ENCODE peak calls at places on chromosomes 13 and 19, in five cellular contexts. B is natural killer cell, G is AG10803, Q is stomach, C is GM12865. S is an unnamed sample.

GRCh38 chr13:79385694-79386093 is 20.4 kb downstream of the RBM26 start:
- DNase-seq in C (peak), B (no peak), G (no peak), Q (no peak), S (peak)

GRCh38 chr13:51803422-51804294 is at the start of gene DHRS12:
- DNase-seq in C (peak), Q (peak), B (peak), G (peak), S (peak)

GRCh38 chr13:101916108-101916757 is 463.8 kb downstream of the ITGBL1 start:
- DNase-seq in G (no peak), C (no peak), B (no peak), Q (no peak), S (no peak)

GRCh38 chr13:29958476-29958875 is 108.1 kb upstream of the UBL3 start:
- DNase-seq in C (no peak), Q (no peak), G (no peak), B (no peak), S (no peak)

GRCh38 chr13:111482126-111482525 is 161.7 kb downstream of the TEX29 start:
- DNase-seq in C (no peak), Q (peak), B (no peak), G (no peak), S (no peak)

GRCh38 chr13:100540621-100541020 is 48.0 kb downstream of the GGACT start:
- DNase-seq in G (no peak), Q (no peak), C (no peak), B (no peak), S (no peak)

GRCh38 chr19:13023666-13024065 is 28.4 kb downstream of the NFIX start:
- DNase-seq in G (peak), B (no peak), C (no peak), Q (no peak), S (no peak)

GRCh38 chr13:30143671-30144400 is 163.5 kb downstream of the KATNAL1 start:
- DNase-seq in C (peak), Q (no peak), G (peak), B (no peak), S (no peak)

GRCh38 chr19:50358483-50359431 is 6.7 kb downstream of the NAPSA start:
- DNase-seq in G (peak), B (peak), Q (peak), C (peak), S (peak)

DNA sequence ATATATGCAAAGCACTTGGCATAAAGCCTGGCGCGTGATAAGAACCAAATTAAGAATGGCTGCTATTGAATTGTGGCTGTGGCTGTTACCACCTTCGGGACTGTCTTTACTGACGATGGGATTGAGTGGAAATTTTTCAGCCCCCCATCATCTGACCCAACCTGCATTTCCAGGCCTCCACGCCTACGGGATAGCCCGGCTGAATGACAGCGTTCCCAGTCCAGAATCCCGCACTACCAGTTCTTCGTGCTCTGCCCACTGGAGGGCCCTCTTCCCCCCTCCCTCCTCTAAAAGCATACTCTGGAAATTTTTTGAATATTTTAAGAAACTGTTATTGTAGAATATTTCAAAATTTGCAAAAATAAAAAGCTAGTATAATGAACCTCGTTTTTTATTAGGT is 11.0 kb downstream of the KRTDAP start:
- DNase-seq in Q (peak), B (no peak), G (no peak), C (no peak), S (no peak)
- TF ChIP-seq CTCF in Q (no peak), B (no peak), G (no peak), C (no peak), S (no peak)

GRCh38 chr13:103926118-103926517 is 859.9 kb upstream of the SLC10A2 start:
- DNase-seq in B (no peak), C (no peak), Q (no peak), G (no peak), S (no peak)
- TF ChIP-seq CTCF in B (no peak), C (no peak), Q (no peak), G (no peak), S (no peak)

DNA sequence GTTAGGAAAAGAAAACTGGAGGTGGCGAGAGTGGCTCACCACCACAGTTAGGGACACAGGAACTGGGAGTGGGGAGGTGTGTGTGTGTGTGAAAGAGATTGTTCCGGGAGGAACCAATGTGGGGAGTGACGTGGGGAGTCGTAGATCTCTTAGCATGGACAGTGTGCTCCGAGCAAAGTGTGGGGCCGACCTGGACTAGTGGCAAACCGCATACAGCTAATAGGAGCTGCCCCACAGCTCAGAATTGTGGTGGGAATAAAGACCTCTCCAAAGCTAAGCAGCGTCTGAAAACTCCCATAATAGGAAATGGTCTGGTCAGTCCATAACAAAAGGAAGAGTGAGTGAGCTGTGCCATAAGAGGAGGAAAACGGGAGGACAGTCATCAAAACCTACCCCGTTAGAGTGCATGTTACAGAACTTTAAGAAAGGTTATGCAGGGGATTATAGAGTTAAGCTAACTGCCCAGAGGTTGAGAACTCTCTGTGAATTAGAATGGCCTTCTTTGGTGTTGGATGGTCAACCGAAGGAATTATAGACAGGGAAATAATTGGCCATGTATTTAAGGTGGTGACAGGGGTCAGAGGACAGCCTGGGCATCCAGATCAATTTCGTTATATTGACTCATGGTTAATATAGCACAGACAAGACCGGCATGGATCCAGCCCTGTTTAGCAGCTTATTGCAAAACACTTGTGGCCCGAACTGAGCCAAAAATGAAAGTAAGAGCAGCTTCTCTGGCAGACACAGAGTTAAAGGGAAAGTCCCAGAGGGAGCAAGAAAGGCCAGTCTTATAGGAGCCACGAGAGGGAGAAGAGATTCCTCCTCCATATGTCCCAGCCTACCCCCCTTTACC is 8.9 kb upstream of the SLC15A1 start:
- DNase-seq in G (peak), B (no peak), C (peak), Q (peak), S (no peak)
- TF ChIP-seq CTCF in G (peak), B (no peak), C (no peak), Q (no peak), S (no peak)

DNA sequence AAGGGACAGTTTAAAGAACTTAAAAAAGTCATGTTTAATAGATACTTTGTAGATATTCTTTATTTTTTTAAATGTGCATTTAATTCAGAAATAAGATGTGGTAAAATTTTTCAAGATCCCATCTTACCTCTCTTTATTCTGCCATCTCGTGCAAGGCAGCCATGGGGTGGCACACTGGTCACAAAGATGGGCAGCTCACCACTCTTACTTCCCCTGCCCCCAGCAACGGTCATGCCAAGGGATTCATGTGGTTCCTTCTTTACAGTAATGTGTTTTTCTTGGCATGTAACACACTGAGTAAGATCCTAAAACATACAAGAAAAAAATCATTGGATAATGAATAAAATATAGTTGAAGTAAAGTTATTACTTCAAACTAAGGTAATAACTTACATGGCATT is 64.2 kb downstream of the LNX2 start:
- DNase-seq in G (peak), C (no peak), Q (no peak), B (no peak), S (no peak)
- TF ChIP-seq CTCF in G (peak), C (no peak), Q (no peak), B (no peak), S (no peak)

S was measured in CD14-positive monocyte.